ENCODE peak calls at places on chromosomes 1 and 21, in four cellular contexts. A is fibroblast of lung, H is ascending aorta, B is ovary. D is an unnamed sample.

GRCh38 chr1:167617100-167617949 is 12.7 kb upstream of the RCSD1 start:
- DNase-seq in A (peak; percentile 8), H (no peak), B (no peak), D (no peak)

GRCh38 chr1:235073968-235074334 is 54.7 kb downstream of the TOMM20 start:
- DNase-seq in A (no peak), H (no peak), B (no peak), D (no peak)

GRCh38 chr1:100543640-100544039 is 5.7 kb downstream of the GPR88 start:
- DNase-seq in A (no peak), H (no peak), B (no peak), D (no peak)

GRCh38 chr1:217253351-217253750 is 377.5 kb downstream of the GPATCH2 start:
- DNase-seq in A (no peak), H (no peak), B (no peak), D (no peak)

GRCh38 chr1:186782791-186783190 is 46.0 kb upstream of the PLA2G4A start:
- DNase-seq in A (no peak), H (no peak), B (no peak), D (no peak)

GRCh38 chr1:235024706-235025421 is 103.8 kb downstream of the TOMM20 start:
- DNase-seq in A (no peak), H (peak; percentile 48), B (no peak), D (no peak)

GRCh38 chr1:82564338-82564737 is 763.6 kb downstream of the ADGRL2 start:
- DNase-seq in A (no peak), H (no peak), B (no peak), D (no peak)

GRCh38 chr1:51955797-51956527 is 34.5 kb downstream of the RAB3B start:
- DNase-seq in A (no peak), H (no peak), B (no peak), D (no peak)

GRCh38 chr1:22420456-22421053 is 31.1 kb upstream of the ZBTB40 start:
- DNase-seq in A (peak; percentile 76), H (peak; percentile 86), B (peak; percentile 81), D (peak; percentile 62)

GRCh38 chr1:190353538-190354101 is 124.0 kb downstream of the BRINP3 start:
- DNase-seq in A (peak; percentile 34), H (no peak), B (no peak), D (no peak)

GRCh38 chr1:232988572-232989040 is 38.2 kb downstream of the NTPCR start:
- DNase-seq in A (peak; percentile 43), H (no peak), B (no peak), D (no peak)

GRCh38 chr1:220927442-220927841 is 48.2 kb downstream of the HLX start:
- DNase-seq in A (no peak), H (no peak), B (no peak), D (no peak)

GRCh38 chr21:40685121-40685630 is 161.8 kb downstream of the DSCAM start:
- DNase-seq in A (no peak), H (no peak), B (no peak), D (no peak)

GRCh38 chr1:190344454-190344853 is 133.2 kb downstream of the BRINP3 start:
- DNase-seq in A (no peak), H (no peak), B (no peak), D (no peak)

GRCh38 chr1:202160377-202160940 is at the start of gene PTPN7:
- DNase-seq in A (no peak), H (no peak), B (no peak), D (no peak)

GRCh38 chr1:20035114-20035513 is 34.9 kb upstream of the PLA2G5 start:
- DNase-seq in A (no peak), H (no peak), B (no peak), D (no peak)

GRCh38 chr1:6180215-6180577 is at the start of gene CHD5:
- DNase-seq in A (no peak), H (peak; percentile 74), B (peak; percentile 44), D (no peak)

GRCh38 chr1:229130028-229130668 is 140.8 kb upstream of the RAB4A start:
- DNase-seq in A (no peak), H (no peak), B (no peak), D (no peak)

GRCh38 chr1:29236993-29237905 is 927 bp downstream of the PTPRU start:
- DNase-seq in A (peak; percentile 41), H (peak; percentile 78), B (peak; percentile 65), D (no peak)

GRCh38 chr1:1032428-1032827 is 12.5 kb downstream of the AGRN start:
- DNase-seq in A (no peak), H (no peak), B (no peak), D (no peak)

GRCh38 chr1:85228952-85229351 is 28.1 kb upstream of the SYDE2 start:
- DNase-seq in A (no peak), H (no peak), B (no peak), D (no peak)

GRCh38 chr1:220892997-220893700 is 13.9 kb downstream of the HLX start:
- DNase-seq in A (no peak), H (no peak), B (no peak), D (no peak)

GRCh38 chr1:49527606-49528305 is 496.0 kb downstream of the AGBL4 start:
- DNase-seq in A (no peak), H (no peak), B (no peak), D (no peak)

GRCh38 chr1:16186655-16187235 is 25.7 kb downstream of the ARHGEF19 start:
- DNase-seq in A (no peak), H (no peak), B (no peak), D (no peak)

GRCh38 chr1:74937176-74937575 is 197.0 kb upstream of the LHX8 start:
- DNase-seq in A (no peak), H (no peak), B (no peak), D (no peak)

GRCh38 chr1:164685656-164686055 is 126.7 kb downstream of the PBX1 start:
- DNase-seq in A (no peak), H (no peak), B (no peak), D (no peak)

GRCh38 chr1:8422439-8423133 is 104.7 kb downstream of the SLC45A1 start:
- DNase-seq in A (peak; percentile 52), H (no peak), B (peak; percentile 48), D (no peak)

GRCh38 chr1:27554777-27555699 is 48.9 kb downstream of the AHDC1 start:
- DNase-seq in A (no peak), H (peak; percentile 81), B (peak; percentile 54), D (no peak)
- H3K36me3 ChIP-seq in A (peaks cover 19% of the 10 kb centered on the region), H (peaks cover 38% of the 10 kb centered on the region), B (no peaks in the 10 kb centered on the region), D (peaks cover 29% of the 10 kb centered on the region)

DNA sequence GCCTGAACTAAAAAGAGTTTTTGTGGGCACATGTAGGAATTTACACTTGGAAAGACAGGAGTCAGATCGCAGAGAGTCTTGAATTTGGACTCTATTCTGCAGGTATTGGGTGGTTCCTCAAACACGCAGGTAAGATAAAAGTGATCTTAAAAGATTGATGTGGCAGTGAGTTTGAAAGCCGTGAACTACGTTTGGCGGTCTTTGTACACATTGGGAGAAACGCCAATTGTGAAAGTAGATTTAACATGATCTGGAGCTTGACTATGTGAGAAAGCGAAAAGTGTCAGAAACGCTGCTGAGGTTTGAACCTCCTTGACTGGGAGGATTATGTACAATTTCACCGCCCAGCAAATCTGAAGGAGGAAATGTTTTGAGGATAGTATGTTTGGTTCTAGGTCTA is 1.5 kb upstream of the PPP2R5A start:
- DNase-seq in A (no peak), H (no peak), B (no peak), D (no peak)
- H3K27ac ChIP-seq in A (no peak overlapping the region), H (no peak overlapping the region), B (no peak overlapping the region), D (no peak overlapping the region)

GRCh38 chr1:43570784-43571183 is 40.1 kb downstream of the PTPRF start:
- DNase-seq in A (no peak), H (no peak), B (no peak), D (no peak)

GRCh38 chr1:43572551-43572950 is 41.9 kb downstream of the PTPRF start:
- DNase-seq in A (no peak), H (no peak), B (no peak), D (no peak)

GRCh38 chr1:43572084-43572483 is 41.4 kb downstream of the PTPRF start:
- DNase-seq in A (no peak), H (no peak), B (no peak), D (no peak)

GRCh38 chr1:43570307-43570706 is 39.6 kb downstream of the PTPRF start:
- DNase-seq in A (no peak), H (no peak), B (no peak), D (no peak)

DNA sequence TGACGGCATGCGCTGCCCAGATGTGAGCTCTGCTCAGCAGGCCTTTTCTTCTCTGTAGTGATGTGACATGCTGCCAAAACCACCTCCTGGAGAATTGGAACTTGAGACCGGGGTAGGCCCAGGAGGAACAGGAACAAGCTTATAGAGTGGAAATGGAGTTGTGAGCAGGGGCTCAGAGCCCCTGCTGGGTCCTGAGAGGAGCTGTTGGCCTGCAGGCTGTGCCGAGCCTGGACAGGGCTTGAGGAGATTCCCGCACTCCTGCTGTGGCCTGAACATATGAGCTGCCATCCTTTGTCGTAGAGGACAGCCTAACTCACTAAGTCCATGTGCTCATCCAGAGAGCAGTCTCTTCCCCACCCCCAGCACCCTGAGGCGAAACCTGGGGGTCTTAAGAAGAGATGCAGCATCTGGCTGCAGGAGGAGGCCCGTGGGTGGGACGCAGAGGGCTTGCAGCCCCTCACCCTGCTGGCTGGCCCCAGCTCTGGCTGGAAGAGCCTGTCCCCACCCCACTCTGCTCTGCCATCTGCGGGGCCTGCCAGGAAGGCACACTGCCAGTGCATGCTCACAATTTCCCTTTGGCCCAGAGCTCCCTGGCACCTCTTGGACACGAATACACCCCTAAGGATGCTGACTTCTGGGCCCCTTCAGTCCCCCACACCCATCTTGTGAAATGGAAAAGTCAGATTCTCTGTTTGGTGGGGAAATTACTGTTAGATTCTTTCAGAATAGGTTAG is 42.5 kb downstream of the PTPRF start:
- DNase-seq in A (no peak), H (no peak), B (no peak), D (no peak)
- H3K36me3 ChIP-seq in A (peaks cover 2% of the 10 kb centered on the region), H (peaks cover 3% of the 10 kb centered on the region), B (no peaks in the 10 kb centered on the region), D (no peaks in the 10 kb centered on the region)

GRCh38 chr1:203643213-203644045 is 16.8 kb downstream of the ATP2B4 start:
- DNase-seq in A (no peak), H (no peak), B (no peak), D (no peak)
- H3K27ac ChIP-seq in A (peak overlapping the region; percentile 79), H (peak overlapping the region; percentile 86), B (no peak overlapping the region), D (peak overlapping the region; percentile 60)

GRCh38 chr21:17813353-17813752 is 5.8 kb downstream of the C21orf91 start:
- DNase-seq in A (no peak), H (no peak), B (no peak), D (no peak)
- H3K36me3 ChIP-seq in A (no peaks in the 10 kb centered on the region), H (peaks cover 10% of the 10 kb centered on the region), B (no peaks in the 10 kb centered on the region), D (peaks cover 19% of the 10 kb centered on the region)

GRCh38 chr21:34733866-34734265 is 65.1 kb downstream of the CLIC6 start:
- DNase-seq in A (no peak), H (no peak), B (no peak), D (no peak)
- H3K27ac ChIP-seq in A (no peak overlapping the region), H (no peak overlapping the region), B (no peak overlapping the region), D (no peak overlapping the region)

GRCh38 chr1:45568421-45568820 is 15.4 kb upstream of the NASP start:
- DNase-seq in A (no peak), H (no peak), B (no peak), D (no peak)

GRCh38 chr1:45563843-45564242 is 13.2 kb downstream of the AKR1A1 start:
- DNase-seq in A (no peak), H (no peak), B (no peak), D (no peak)

GRCh38 chr1:45569571-45569961 is 14.3 kb upstream of the NASP start:
- DNase-seq in A (no peak), H (no peak), B (no peak), D (no peak)

GRCh38 chr1:45567911-45568310 is 15.9 kb upstream of the NASP start:
- DNase-seq in A (no peak), H (no peak), B (no peak), D (no peak)

GRCh38 chr1:45566722-45567121 is 16.1 kb downstream of the AKR1A1 start:
- DNase-seq in A (peak; percentile 65), H (no peak), B (no peak), D (no peak)
- H3K36me3 ChIP-seq in A (peaks cover 9% of the 10 kb centered on the region), H (peaks cover 47% of the 10 kb centered on the region), B (no peaks in the 10 kb centered on the region), D (peaks cover 59% of the 10 kb centered on the region)